ENCODE peak calls at places on chromosome 13, in seven cellular contexts. L is mesendoderm, Q is IMR-90, H is neuronal stem cell, P is mesenchymal stem cell, N is H1, D is trophoblast cell. Y is an unnamed sample.
A peak's percentile ranks its signal among the peaks of the same experiment; 100 is the strongest.

GRCh38 chr13:21663197-21663596 is 7.7 kb upstream of the FGF9 start:
- DNase-seq in L (no peak), Q (no peak), H (no peak), P (no peak), N (no peak), D (no peak), Y (no peak)

GRCh38 chr13:111474136-111475002 is 153.9 kb downstream of the TEX29 start:
- DNase-seq in L (peak; percentile 65), Q (peak; percentile 35), H (peak; percentile 54), P (peak; percentile 33), N (peak; percentile 47), D (peak; percentile 16), Y (peak; percentile 64)

GRCh38 chr13:52356327-52356726 is 49.6 kb downstream of the THSD1 start:
- DNase-seq in L (peak; percentile 78), Q (peak; percentile 57), H (no peak), P (no peak), N (no peak), D (no peak), Y (no peak)

GRCh38 chr13:53159439-53159838 is 130.8 kb downstream of the OLFM4 start:
- DNase-seq in L (peak; percentile 51), Q (no peak), H (no peak), P (no peak), N (no peak), D (no peak), Y (no peak)

GRCh38 chr13:109881347-109881725 is 95.0 kb upstream of the IRS2 start:
- DNase-seq in L (no peak), Q (no peak), H (no peak), P (no peak), N (no peak), D (no peak), Y (no peak)

GRCh38 chr13:22926176-22927007 is 254.4 kb upstream of the SGCG start:
- DNase-seq in L (peak; percentile 86), Q (no peak), H (no peak), P (peak; percentile 9), N (peak; percentile 80), D (no peak), Y (peak; percentile 85)

GRCh38 chr13:99282264-99283231 is 24.4 kb upstream of the GPR18 start:
- DNase-seq in L (no peak), Q (no peak), H (no peak), P (no peak), N (no peak), D (no peak), Y (no peak)

GRCh38 chr13:59914556-59914955 is 249.2 kb downstream of the DIAPH3 start:
- DNase-seq in L (no peak), Q (peak; percentile 68), H (no peak), P (no peak), N (no peak), D (no peak), Y (no peak)

GRCh38 chr13:100035936-100036335 is 53.0 kb upstream of the PCCA start:
- DNase-seq in L (no peak), Q (no peak), H (no peak), P (no peak), N (no peak), D (no peak), Y (no peak)

GRCh38 chr13:110625771-110626321 is 10.5 kb downstream of the NAXD start:
- DNase-seq in L (no peak), Q (no peak), H (no peak), P (no peak), N (no peak), D (no peak), Y (no peak)

GRCh38 chr13:49370390-49370789 is 73.5 kb downstream of the CAB39L start:
- DNase-seq in L (peak; percentile 25), Q (no peak), H (peak; percentile 20), P (no peak), N (no peak), D (no peak), Y (no peak)

GRCh38 chr13:49373699-49374098 is 70.2 kb downstream of the CAB39L start:
- DNase-seq in L (no peak), Q (peak; percentile 42), H (no peak), P (no peak), N (no peak), D (peak; percentile 92), Y (no peak)

GRCh38 chr13:49369876-49370275 is 74.0 kb downstream of the CAB39L start:
- DNase-seq in L (no peak), Q (no peak), H (no peak), P (no peak), N (no peak), D (no peak), Y (no peak)

GRCh38 chr13:49374585-49375290 is 69.1 kb downstream of the CAB39L start:
- DNase-seq in L (no peak), Q (peak; percentile 87), H (no peak), P (peak; percentile 43), N (no peak), D (peak; percentile 2), Y (no peak)

DNA sequence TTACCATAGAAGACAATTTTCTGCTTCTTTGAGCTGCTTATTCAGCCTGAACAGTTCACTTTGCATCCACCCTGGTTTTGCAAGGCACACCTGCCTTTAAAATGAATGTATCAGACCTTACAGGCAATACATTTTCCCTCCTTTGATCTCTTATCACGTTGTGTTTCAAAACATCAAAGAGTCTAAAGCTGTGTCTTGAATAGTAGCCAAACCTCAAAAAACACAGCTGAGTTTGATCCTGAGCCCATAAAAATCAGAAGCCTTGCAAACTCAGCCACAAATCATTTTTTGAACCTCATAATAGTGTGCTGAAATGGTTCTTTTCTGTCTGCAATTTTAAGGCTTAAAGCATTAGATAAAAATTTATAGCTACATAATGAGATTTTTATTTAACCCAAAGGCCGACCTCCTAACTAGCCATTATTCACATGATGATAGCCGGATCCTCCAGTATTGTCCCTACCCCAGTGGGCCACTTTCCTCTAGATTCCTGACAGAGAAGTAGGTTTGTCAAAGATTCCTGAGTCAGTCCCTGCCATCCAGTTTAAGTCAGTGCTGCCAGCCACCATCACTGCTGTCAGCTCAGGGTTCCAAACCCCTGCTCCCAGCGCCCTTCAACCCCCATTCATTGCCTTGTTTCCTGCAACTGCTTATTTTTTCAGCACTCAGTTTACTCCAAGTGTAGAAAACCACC is 71.8 kb downstream of the CAB39L start:
- DNase-seq in L (no peak), Q (no peak), H (no peak), P (no peak), N (no peak), D (no peak), Y (no peak)
- H3K4me2 ChIP-seq in L (no peak overlapping the region), Q (no peak overlapping the region), H (no peak overlapping the region), P (no peak overlapping the region), N (no peak overlapping the region), D (no peak overlapping the region), Y (no peak overlapping the region)

DNA sequence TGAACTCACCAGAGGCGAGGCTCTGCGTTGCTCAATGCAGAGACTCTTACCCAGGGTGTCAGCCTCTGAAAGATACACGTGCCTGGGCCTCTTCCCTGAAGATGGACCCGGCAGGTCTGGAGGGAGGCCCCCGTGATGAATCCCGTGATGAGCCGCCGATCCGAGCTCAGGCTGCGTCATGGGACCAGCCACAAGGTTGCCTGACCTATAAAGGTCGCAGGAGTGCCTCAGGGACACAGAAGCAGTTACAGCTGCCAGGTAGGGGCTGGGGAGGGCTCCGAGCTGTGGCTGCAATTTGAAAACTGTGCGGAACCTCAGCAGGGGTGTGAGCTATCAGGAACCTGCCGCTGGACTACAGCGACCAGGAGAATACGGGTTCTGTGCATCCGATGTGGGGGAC is 10.5 kb upstream of the ATP11A start:
- DNase-seq in L (no peak), Q (no peak), H (no peak), P (no peak), N (peak; percentile 33), D (no peak), Y (no peak)
- H2AK5ac ChIP-seq in L (no peak overlapping the region), Q (no peak overlapping the region), H (peak overlapping the region; percentile 97), P (no peak overlapping the region), N (no peak overlapping the region), D (no peak overlapping the region), Y (no peak overlapping the region)

DNA sequence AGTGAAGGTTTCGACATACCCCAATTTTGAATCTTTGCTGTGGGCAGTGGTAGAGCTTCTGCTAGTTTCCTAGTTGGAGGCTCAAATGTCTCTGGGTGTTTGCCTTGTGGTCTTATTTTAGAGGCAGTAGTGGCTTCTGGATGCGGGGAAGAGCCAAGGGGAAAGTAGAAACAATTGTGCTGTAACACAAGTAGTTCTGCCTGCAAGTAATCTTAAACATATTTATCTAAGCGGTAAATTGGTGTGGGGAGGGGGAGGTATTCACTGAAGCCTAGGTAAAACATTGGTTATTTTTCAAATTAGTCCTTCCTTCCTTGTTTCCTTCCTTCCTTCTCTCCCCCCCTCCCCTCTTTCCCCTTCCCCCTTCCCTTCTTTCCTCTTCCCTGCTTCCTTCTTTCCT is at the start of gene PCDH20:
- DNase-seq in L (no peak), Q (no peak), H (no peak), P (no peak), N (no peak), D (no peak), Y (no peak)
- H3K4me2 ChIP-seq in L (peak within 1 kb of the TSS; percentile 81), Q (no peak within 1 kb of the TSS), H (peak within 1 kb of the TSS; percentile 79), P (peak within 1 kb of the TSS; percentile 99), N (peak within 1 kb of the TSS; percentile 84), D (peak within 1 kb of the TSS; percentile 99), Y (peak within 1 kb of the TSS; percentile 92)

GRCh38 chr13:103523853-103524252 is 457.6 kb upstream of the SLC10A2 start:
- DNase-seq in L (no peak), Q (no peak), H (no peak), P (no peak), N (no peak), D (no peak), Y (no peak)

GRCh38 chr13:103528437-103528836 is 462.2 kb upstream of the SLC10A2 start:
- DNase-seq in L (no peak), Q (no peak), H (no peak), P (no peak), N (no peak), D (no peak), Y (no peak)

GRCh38 chr13:103521532-103521931 is 455.3 kb upstream of the SLC10A2 start:
- DNase-seq in L (no peak), Q (no peak), H (no peak), P (no peak), N (no peak), D (no peak), Y (no peak)

GRCh38 chr13:103531278-103531677 is 465.1 kb upstream of the SLC10A2 start:
- DNase-seq in L (no peak), Q (no peak), H (no peak), P (no peak), N (no peak), D (no peak), Y (no peak)

DNA sequence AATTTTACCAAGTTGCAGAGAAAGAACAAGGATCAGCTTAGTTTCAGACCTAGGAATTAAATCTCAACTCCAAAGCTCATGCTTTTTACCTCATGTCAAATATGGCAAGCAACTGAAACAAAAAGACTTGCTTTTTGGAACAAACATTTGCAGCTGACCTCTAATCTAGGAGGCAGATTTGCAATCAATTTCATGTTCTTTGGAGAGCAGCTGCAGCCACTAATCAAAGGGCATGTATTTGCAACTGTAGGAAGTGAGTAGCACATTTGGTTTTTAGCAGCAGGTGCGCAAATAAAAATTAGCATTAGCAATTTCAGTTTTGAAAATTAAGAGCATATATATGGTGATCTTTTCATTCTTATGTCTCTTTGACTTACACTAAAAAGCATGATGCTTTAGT is 459.3 kb upstream of the SLC10A2 start:
- DNase-seq in L (no peak), Q (no peak), H (no peak), P (no peak), N (no peak), D (no peak), Y (no peak)
- H2AK5ac ChIP-seq in L (no peak overlapping the region), Q (no peak overlapping the region), H (no peak overlapping the region), P (no peak overlapping the region), N (no peak overlapping the region), D (no peak overlapping the region), Y (no peak overlapping the region)